ENCODE peak calls at places on chromosome 4, in nine cellular contexts. D is CD4-positive, CD25-positive, alpha-beta regulatory T cell; J is substantia nigra; R is naive thymus-derived CD4-positive, alpha-beta T cell; V is psoas muscle; O is GM23338; Z is Karpas-422; B is hepatocyte; G is SJSA1. L is an unnamed sample.

GRCh38 chr4:94852601-94853000 is 94.8 kb downstream of the BMPR1B start:
- DNase-seq in Z (no peak), D (no peak), O (no peak), B (no peak), J (no peak), V (no peak), G (no peak), R (no peak), L (no peak)

GRCh38 chr4:126004936-126005335 is 690.2 kb downstream of the FAT4 start:
- DNase-seq in D (no peak), Z (no peak), R (no peak), G (peak), O (no peak), J (no peak), V (no peak), B (no peak), L (no peak)

GRCh38 chr4:123588631-123589223 is 192.1 kb downstream of the SPRY1 start:
- DNase-seq in Z (no peak), R (no peak), G (peak), J (no peak), B (peak), O (no peak), V (no peak), D (no peak), L (no peak)

GRCh38 chr4:23932935-23933334 is 43.1 kb upstream of the PPARGC1A start:
- DNase-seq in O (peak), D (no peak), J (no peak), G (peak), R (no peak), V (no peak), B (peak), Z (no peak), L (no peak)

GRCh38 chr4:7650606-7651400 is 216.1 kb upstream of the PSAPL1 start:
- DNase-seq in O (peak), J (no peak), Z (peak), R (no peak), V (no peak), G (no peak), D (no peak), B (peak), L (no peak)

GRCh38 chr4:83112678-83113428 is 1.7 kb downstream of the PLAC8 start:
- DNase-seq in R (no peak), G (peak), B (no peak), Z (no peak), J (no peak), D (peak), O (peak), V (no peak), L (no peak)

GRCh38 chr4:56622176-56622575 is 58.9 kb downstream of the HOPX start:
- DNase-seq in J (no peak), O (no peak), D (no peak), Z (no peak), G (no peak), R (no peak), B (no peak), V (no peak), L (no peak)

GRCh38 chr4:74638001-74638400 is 156.3 kb downstream of the BTC start:
- DNase-seq in D (no peak), G (no peak), O (no peak), J (no peak), V (no peak), R (no peak), Z (no peak), B (no peak), L (no peak)

GRCh38 chr4:87073570-87074470 is 139.0 kb downstream of the AFF1 start:
- DNase-seq in Z (peak), G (no peak), J (no peak), V (no peak), R (peak), O (no peak), B (no peak), D (peak), L (no peak)

GRCh38 chr4:113222431-113222979 is 173.1 kb downstream of the ANK2 start:
- DNase-seq in J (no peak), D (no peak), G (no peak), O (peak), R (no peak), B (no peak), Z (no peak), V (no peak), L (no peak)

GRCh38 chr4:102312447-102312846 is 32.8 kb downstream of the SLC39A8 start:
- DNase-seq in D (no peak), G (no peak), O (no peak), B (no peak), R (no peak), V (no peak), J (no peak), Z (no peak), L (no peak)

GRCh38 chr4:7693237-7693608 is 246.4 kb downstream of the AFAP1 start:
- DNase-seq in Z (no peak), B (no peak), D (no peak), O (no peak), J (no peak), R (no peak), G (no peak), V (no peak), L (no peak)

GRCh38 chr4:61514991-61515390 is 314.9 kb downstream of the ADGRL3 start:
- DNase-seq in V (no peak), B (no peak), O (no peak), R (no peak), D (no peak), Z (no peak), J (no peak), G (no peak), L (no peak)

GRCh38 chr4:77193511-77194236 is 36.7 kb downstream of the CCNG2 start:
- DNase-seq in V (peak), R (peak), Z (peak), B (no peak), G (no peak), J (peak), O (peak), D (peak), L (peak)

GRCh38 chr4:183362916-183363542 is 40.8 kb upstream of the CLDN24 start:
- DNase-seq in O (peak), G (no peak), V (no peak), B (no peak), J (no peak), R (no peak), Z (no peak), D (no peak), L (no peak)

GRCh38 chr4:12902735-12903134 is 581.4 kb downstream of the RAB28 start:
- DNase-seq in V (no peak), G (no peak), J (no peak), R (no peak), D (no peak), Z (no peak), O (no peak), B (no peak), L (no peak)

GRCh38 chr4:69214716-69215115 is at the start of gene UGT2B11:
- DNase-seq in B (no peak), O (no peak), D (no peak), G (no peak), R (no peak), V (no peak), J (no peak), Z (no peak), L (no peak)

GRCh38 chr4:149047368-149047767 is 605.2 kb upstream of the NR3C2 start:
- DNase-seq in Z (peak), G (no peak), B (no peak), O (no peak), D (no peak), J (no peak), R (no peak), V (no peak), L (no peak)

GRCh38 chr4:20512053-20512810 is 188.0 kb upstream of the PACRGL start:
- DNase-seq in G (no peak), J (no peak), D (no peak), R (no peak), Z (no peak), V (no peak), B (no peak), O (no peak), L (no peak)

GRCh38 chr4:189740873-189741272 is 199.8 kb upstream of the FRG1 start:
- DNase-seq in J (no peak), G (no peak), D (no peak), V (no peak), Z (no peak), B (no peak), R (no peak), O (no peak), L (no peak)

GRCh38 chr4:1523033-1523432 is 116.8 kb upstream of the NKX1-1 start:
- DNase-seq in G (no peak), V (no peak), R (no peak), D (no peak), O (no peak), J (no peak), Z (no peak), B (no peak), L (no peak)

GRCh38 chr4:159551268-159551667 is 448.4 kb downstream of the RAPGEF2 start:
- DNase-seq in V (no peak), J (no peak), B (no peak), R (no peak), D (no peak), G (no peak), O (no peak), Z (no peak), L (no peak)

GRCh38 chr4:143743591-143743990 is 43.1 kb upstream of the FREM3 start:
- DNase-seq in J (no peak), Z (no peak), D (no peak), R (no peak), V (no peak), B (no peak), O (no peak), G (no peak), L (no peak)

GRCh38 chr4:63937961-63938360 is 471.3 kb downstream of the TECRL start:
- DNase-seq in G (no peak), D (no peak), R (no peak), J (no peak), O (no peak), B (peak), V (no peak), Z (no peak), L (no peak)
- H3K27ac ChIP-seq in G (no peak), D (no peak), R (no peak), J (no peak), O (no peak), B (peak), V (no peak), Z (no peak), L (no peak)

GRCh38 chr4:34720563-34720962 is 1523.8 kb downstream of the ARAP2 start:
- DNase-seq in J (no peak), G (no peak), V (no peak), R (no peak), O (peak), B (peak), D (no peak), Z (peak), L (no peak)
- H3K27ac ChIP-seq in J (no peak), G (no peak), V (no peak), R (no peak), O (no peak), B (no peak), D (no peak), Z (no peak), L (no peak)

DNA sequence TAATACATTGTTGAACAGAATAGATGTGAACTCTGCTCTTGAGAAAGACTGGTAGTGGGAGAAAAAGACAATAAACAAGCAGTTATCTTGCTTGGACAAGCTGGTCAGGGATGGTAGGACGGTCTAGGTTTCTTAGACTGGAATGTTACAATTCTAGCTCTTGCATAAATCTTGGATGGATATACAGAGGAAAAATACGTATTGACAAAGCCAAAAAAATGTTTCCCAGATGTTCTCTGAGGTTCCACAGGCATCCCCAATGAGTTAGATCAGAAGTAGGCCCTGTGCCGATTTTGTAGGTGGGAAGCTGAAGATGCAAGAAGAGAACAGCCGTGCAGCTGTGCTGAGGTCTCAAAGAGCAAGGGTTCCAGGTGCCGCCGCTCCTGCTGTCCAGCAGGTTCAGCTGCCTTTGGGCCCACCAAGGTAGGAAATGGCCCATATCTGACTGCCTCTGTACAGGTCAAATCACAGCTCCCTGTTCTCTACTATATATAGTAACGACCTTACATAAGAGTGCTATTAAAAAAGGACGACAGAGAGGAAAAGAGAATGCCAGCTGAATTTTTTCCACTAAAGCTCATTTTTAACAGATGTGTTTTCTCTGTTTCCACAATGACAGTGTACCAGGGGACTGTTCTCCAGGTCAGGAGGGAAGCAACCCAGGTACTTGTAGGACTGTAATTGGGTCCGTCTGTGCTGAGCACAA is 155.7 kb downstream of the CBR4 start:
- DNase-seq in O (no peak), J (no peak), R (no peak), B (no peak), D (no peak), V (peak), G (no peak), Z (no peak), L (no peak)
- H3K27ac ChIP-seq in O (no peak), J (no peak), R (no peak), B (peak), D (no peak), V (peak), G (no peak), Z (no peak), L (peak)

DNA sequence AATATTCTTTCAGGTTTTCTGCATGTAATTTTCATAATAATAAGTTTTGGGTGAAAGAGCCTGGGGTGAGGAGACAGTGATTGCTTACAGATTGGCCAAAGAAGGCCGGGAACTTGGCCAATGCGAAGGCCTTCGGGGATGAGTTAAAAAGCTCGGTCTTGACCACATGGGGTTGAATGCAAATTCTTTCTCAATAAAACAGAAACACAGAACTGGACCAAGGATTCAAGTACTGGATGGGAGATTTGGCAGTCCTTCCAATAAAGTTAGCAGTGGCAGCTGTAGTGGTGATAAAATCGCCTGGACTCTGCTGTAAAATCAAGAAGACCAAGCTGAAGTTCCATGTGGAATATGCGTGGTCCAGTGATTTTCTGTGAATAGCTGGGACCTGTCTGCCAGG is 282.2 kb upstream of the KLF3 start:
- DNase-seq in D (no peak), O (no peak), V (peak), J (no peak), G (no peak), B (no peak), R (no peak), Z (no peak), L (no peak)
- H3K27ac ChIP-seq in D (no peak), O (no peak), V (no peak), J (no peak), G (no peak), B (no peak), R (no peak), Z (no peak), L (peak)

GRCh38 chr4:140162596-140162995 is 8.6 kb upstream of the MAML3 start:
- DNase-seq in D (no peak), G (no peak), J (no peak), R (no peak), Z (no peak), V (no peak), B (no peak), O (no peak), L (no peak)

GRCh38 chr4:140168474-140168873 is 14.5 kb upstream of the MAML3 start:
- DNase-seq in O (peak), R (no peak), B (no peak), Z (no peak), G (no peak), J (no peak), V (no peak), D (no peak), L (no peak)

GRCh38 chr4:140158234-140159030 is 4.4 kb upstream of the MAML3 start:
- DNase-seq in D (no peak), V (no peak), G (no peak), O (no peak), Z (peak), R (no peak), J (no peak), B (no peak), L (peak)

GRCh38 chr4:140168936-140169335 is 15.0 kb upstream of the MAML3 start:
- DNase-seq in V (no peak), D (no peak), R (no peak), B (no peak), G (no peak), J (no peak), Z (no peak), O (no peak), L (no peak)

GRCh38 chr4:140163029-140163810 is 9.2 kb upstream of the MAML3 start:
- DNase-seq in Z (peak), V (peak), O (no peak), G (peak), R (no peak), D (no peak), B (no peak), J (no peak), L (no peak)
- H3K27ac ChIP-seq in Z (peak), V (no peak), O (no peak), G (peak), R (no peak), D (no peak), B (peak), J (no peak), L (no peak)

GRCh38 chr4:72311291-72311690 is 257.7 kb downstream of the ADAMTS3 start:
- DNase-seq in D (no peak), J (no peak), O (no peak), Z (no peak), V (no peak), R (no peak), B (no peak), G (no peak), L (no peak)
- H3K27ac ChIP-seq in D (no peak), J (no peak), O (no peak), Z (no peak), V (no peak), R (no peak), B (no peak), G (no peak), L (no peak)

DNA sequence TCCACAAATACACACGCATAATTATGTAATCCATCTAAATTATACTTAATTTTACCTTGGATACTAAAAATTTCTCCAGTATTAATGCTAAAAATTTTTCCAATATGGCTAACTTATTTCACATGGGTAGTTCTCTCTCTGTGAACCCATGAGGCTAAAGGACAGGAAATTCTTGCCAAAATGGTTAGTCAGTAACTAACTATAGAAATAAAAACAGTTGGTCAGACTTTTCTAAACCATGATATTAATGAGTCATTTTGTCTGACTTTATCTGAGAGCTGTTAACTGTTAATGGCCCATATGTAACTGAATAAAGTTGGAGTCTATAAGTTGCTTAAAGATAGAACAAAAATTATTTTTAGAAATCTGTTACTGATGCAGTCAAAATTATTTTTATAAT is 549.4 kb downstream of the TLL1 start:
- DNase-seq in V (no peak), B (no peak), G (no peak), D (no peak), R (no peak), J (no peak), Z (no peak), O (no peak), L (no peak)
- H3K27ac ChIP-seq in V (no peak), B (no peak), G (no peak), D (no peak), R (no peak), J (no peak), Z (no peak), O (no peak), L (no peak)